ENCODE peak calls at places on chromosomes 3 and 15, in seven cellular contexts. K is heart left ventricle, E is PC-3, O is brain microvascular endothelial cell, V is mesenchymal stem cell, Z is A549, Q is astrocyte of the spinal cord. D is an unnamed sample.

GRCh38 chr3:161793194-161793825 is 296.7 kb downstream of the OTOL1 start:
- DNase-seq in E (peak), K (no peak), Q (no peak), Z (no peak), O (no peak), V (no peak), D (no peak)

GRCh38 chr3:153052096-153052460 is 109.9 kb upstream of the RAP2B start:
- DNase-seq in Q (peak), Z (peak), V (peak), O (peak), K (peak), E (peak), D (no peak)

GRCh38 chr3:127441764-127442163 is 148.8 kb downstream of the TPRA1 start:
- DNase-seq in Q (no peak), V (no peak), K (no peak), Z (no peak), O (no peak), E (no peak), D (no peak)

GRCh38 chr3:58568572-58569286 is 8.5 kb downstream of the FAM107A start:
- DNase-seq in V (peak), K (peak), E (peak), O (peak), Z (peak), Q (peak), D (no peak)

GRCh38 chr3:179895367-179895766 is 141.4 kb downstream of the PEX5L start:
- DNase-seq in O (no peak), E (no peak), V (no peak), K (no peak), Z (no peak), Q (no peak), D (no peak)

GRCh38 chr3:143536817-143537535 is 311.3 kb downstream of the SLC9A9 start:
- DNase-seq in O (peak), K (peak), Z (no peak), Q (peak), E (no peak), V (no peak), D (no peak)

GRCh38 chr3:193744048-193744821 is 151.2 kb downstream of the OPA1 start:
- DNase-seq in E (peak), O (no peak), V (peak), K (no peak), Q (no peak), Z (peak), D (no peak)

GRCh38 chr15:58477228-58477627 is 45.4 kb downstream of the LIPC start:
- DNase-seq in Z (no peak), E (no peak), V (no peak), Q (no peak), K (no peak), O (no peak), D (no peak)

GRCh38 chr3:50567386-50568182 is at the start of gene C3orf18:
- DNase-seq in Q (peak), Z (peak), K (peak), V (peak), E (peak), O (peak), D (peak)

GRCh38 chr3:39919281-39919680 is 109.9 kb downstream of the MYRIP start:
- DNase-seq in V (no peak), E (no peak), K (no peak), Z (no peak), O (no peak), Q (no peak), D (no peak)

GRCh38 chr3:116052602-116053001 is 392.7 kb downstream of the LSAMP start:
- DNase-seq in K (no peak), O (no peak), E (no peak), Q (no peak), Z (no peak), V (no peak), D (no peak)

GRCh38 chr3:100708644-100708988 is 678 bp upstream of the TFG start:
- DNase-seq in K (no peak), V (no peak), E (peak), Q (no peak), Z (no peak), O (no peak), D (no peak)

GRCh38 chr3:184241447-184242296 is 7.1 kb downstream of the ALG3 start:
- DNase-seq in E (no peak), O (no peak), Z (no peak), Q (peak), K (no peak), V (no peak), D (no peak)

GRCh38 chr15:80512729-80513670 is 108.8 kb downstream of the ARNT2 start:
- DNase-seq in O (no peak), Q (peak), Z (no peak), K (no peak), V (no peak), E (peak), D (no peak)

GRCh38 chr3:76410762-76411281 is 625.5 kb upstream of the ZNF717 start:
- DNase-seq in K (no peak), Q (no peak), Z (no peak), O (no peak), V (no peak), E (peak), D (no peak)

GRCh38 chr3:130841357-130841756 is 52.5 kb upstream of the ATP2C1 start:
- DNase-seq in V (no peak), K (no peak), O (no peak), Z (no peak), Q (no peak), E (peak), D (no peak)

GRCh38 chr15:90915808-90916440 is 12.8 kb downstream of the MAN2A2 start:
- DNase-seq in K (peak), Z (no peak), E (no peak), O (peak), Q (peak), V (peak), D (no peak)

GRCh38 chr15:60070838-60071493 is 66.9 kb downstream of the FOXB1 start:
- DNase-seq in O (peak), Q (peak), E (peak), V (peak), K (no peak), Z (no peak), D (no peak)

GRCh38 chr15:30921781-30922371 is 18.2 kb downstream of the FAN1 start:
- DNase-seq in O (no peak), Q (peak), Z (no peak), E (no peak), K (peak), V (no peak), D (no peak)

GRCh38 chr3:54150864-54151467 is 28.6 kb downstream of the CACNA2D3 start:
- DNase-seq in E (no peak), Z (no peak), Q (no peak), V (no peak), O (no peak), K (no peak), D (no peak)

GRCh38 chr3:172687501-172687900 is 23.4 kb downstream of the NCEH1 start:
- DNase-seq in E (no peak), O (no peak), Z (no peak), V (no peak), Q (peak), K (no peak), D (no peak)

GRCh38 chr3:115228266-115228665 is 81.2 kb upstream of the ZBTB20 start:
- DNase-seq in V (peak), Z (no peak), K (no peak), Q (no peak), E (no peak), O (peak), D (no peak)

GRCh38 chr15:74384566-74385441 is 17.4 kb upstream of the CYP11A1 start:
- DNase-seq in Q (peak), V (no peak), Z (no peak), E (peak), K (peak), O (no peak), D (peak)

GRCh38 chr3:106130384-106131084 is 261.7 kb upstream of the CBLB start:
- DNase-seq in Q (peak), E (peak), K (no peak), V (peak), Z (no peak), O (peak), D (no peak)

GRCh38 chr3:114464548-114464947 is 170.7 kb downstream of the TIGIT start:
- DNase-seq in Z (no peak), Q (no peak), K (no peak), V (no peak), O (no peak), E (no peak), D (no peak)

GRCh38 chr3:94099311-94099710 is 36.5 kb downstream of the NSUN3 start:
- DNase-seq in E (no peak), K (no peak), O (no peak), Z (no peak), Q (no peak), V (no peak), D (no peak)

GRCh38 chr3:1987983-1988382 is 110.7 kb upstream of the CNTN4 start:
- DNase-seq in V (no peak), O (no peak), Z (no peak), Q (no peak), E (no peak), K (no peak), D (no peak)

GRCh38 chr15:90680371-90680935 is 36.7 kb upstream of the BLM start:
- DNase-seq in Q (peak), V (peak), O (peak), E (peak), Z (no peak), K (no peak), D (no peak)

GRCh38 chr15:60017538-60018199 is 13.6 kb downstream of the FOXB1 start:
- DNase-seq in Z (no peak), O (peak), K (no peak), E (peak), Q (no peak), V (no peak), D (no peak)

GRCh38 chr3:78659386-78659987 is 1108.3 kb downstream of the ROBO1 start:
- DNase-seq in E (peak), K (no peak), O (peak), Z (no peak), V (peak), Q (peak), D (peak)

GRCh38 chr3:160949460-160949859 is 155.7 kb downstream of the B3GALNT1 start:
- DNase-seq in Z (no peak), V (no peak), K (no peak), E (no peak), Q (no peak), O (no peak), D (no peak)

DNA sequence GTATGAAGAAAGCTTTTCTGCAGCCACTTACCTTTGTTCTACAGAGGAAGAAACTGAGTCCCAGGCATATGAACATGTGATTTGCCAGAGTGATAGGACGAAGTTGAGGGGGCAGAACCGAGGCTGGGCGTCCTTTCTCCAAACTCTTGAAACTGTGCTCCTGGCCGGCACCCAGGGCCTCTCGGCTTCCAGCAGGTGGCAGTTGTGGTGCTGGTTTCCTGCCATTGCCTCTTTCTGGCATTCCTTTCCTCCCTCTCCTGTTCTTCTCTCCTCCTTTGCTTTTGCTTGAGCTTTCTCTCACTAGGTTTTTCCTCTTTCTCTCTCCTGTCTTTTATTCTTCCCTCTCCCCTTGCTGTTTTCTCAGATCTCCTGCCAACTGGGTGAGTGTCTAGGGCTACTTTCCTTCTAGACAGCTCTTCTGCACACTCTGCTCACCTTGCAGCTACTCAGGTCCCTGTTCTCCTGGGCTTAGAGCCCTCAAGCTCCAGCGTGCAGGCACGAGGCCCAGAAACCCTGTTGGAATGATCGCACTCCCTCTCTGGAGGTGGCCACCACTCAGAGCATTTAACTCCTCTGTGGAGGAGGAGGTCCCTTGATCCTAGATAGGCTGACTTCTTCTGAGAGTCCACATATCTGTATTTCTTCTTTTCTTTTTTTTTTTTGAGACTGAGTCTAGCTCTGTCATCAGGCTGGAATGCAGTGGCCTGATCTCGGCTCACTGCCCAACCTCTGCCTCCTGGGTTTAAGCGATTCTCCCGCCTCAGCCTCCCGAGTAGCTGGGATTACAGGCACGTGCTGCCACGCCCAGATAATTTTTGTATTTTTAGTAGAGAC is 26.2 kb downstream of the TRAK1 start:
- DNase-seq in Z (peak), K (no peak), O (peak), Q (peak), V (peak), E (peak), D (no peak)
- H3K4me3 ChIP-seq in Z (no peak), K (no peak), O (no peak), Q (no peak), V (peak), E (peak), D (no peak)

GRCh38 chr15:98012354-98012753 is 51.9 kb downstream of the ARRDC4 start:
- DNase-seq in V (no peak), Z (no peak), K (no peak), O (no peak), E (no peak), Q (no peak), D (no peak)
- H3K4me3 ChIP-seq in V (peak), Z (no peak), K (no peak), O (no peak), E (no peak), Q (no peak), D (no peak)

DNA sequence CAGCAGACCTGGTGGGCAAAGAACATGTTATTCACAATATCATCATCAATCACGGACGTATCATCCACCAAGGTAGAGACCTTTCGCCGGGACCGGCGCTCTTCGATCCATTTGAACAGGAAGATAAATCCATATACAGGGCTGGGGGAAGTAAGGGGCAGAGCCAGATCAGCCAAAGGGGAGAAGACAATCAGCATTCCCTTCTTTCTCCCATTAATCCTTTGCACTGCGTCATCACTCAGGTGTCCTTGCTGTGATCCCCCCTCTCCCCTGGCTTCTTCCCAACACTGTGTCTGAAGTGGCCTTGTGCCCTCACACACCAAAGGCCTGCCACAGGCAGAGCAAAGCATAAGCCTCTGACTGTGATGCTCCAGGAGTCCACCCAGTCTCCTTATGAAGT is 36.4 kb downstream of the SEMA3G start:
- DNase-seq in Z (no peak), K (peak), Q (no peak), E (no peak), V (no peak), O (no peak), D (no peak)
- H3K4me3 ChIP-seq in Z (peak), K (no peak), Q (no peak), E (peak), V (peak), O (peak), D (no peak)

GRCh38 chr3:11717768-11718581 is 74.3 kb upstream of the VGLL4 start:
- DNase-seq in K (no peak), E (peak), Z (peak), V (peak), Q (peak), O (peak), D (no peak)
- H3K4me3 ChIP-seq in K (peak), E (peak), Z (peak), V (peak), Q (peak), O (peak), D (peak)

GRCh38 chr15:78263907-78264303 is 457 bp upstream of the DNAJA4 start:
- DNase-seq in O (no peak), E (no peak), Q (no peak), V (no peak), K (no peak), Z (no peak), D (no peak)
- H3K4me3 ChIP-seq in O (peak), E (peak), Q (no peak), V (peak), K (peak), Z (no peak), D (peak)

GRCh38 chr3:13021934-13022265 is 51.3 kb downstream of the IQSEC1 start:
- DNase-seq in V (no peak), Q (no peak), K (no peak), Z (no peak), O (no peak), E (no peak), D (no peak)

GRCh38 chr3:13021141-13021933 is 51.9 kb downstream of the IQSEC1 start:
- DNase-seq in V (no peak), E (no peak), Q (no peak), K (no peak), O (no peak), Z (no peak), D (no peak)

GRCh38 chr3:13024274-13024863 is 48.9 kb downstream of the IQSEC1 start:
- DNase-seq in Q (no peak), Z (no peak), V (no peak), O (no peak), K (no peak), E (no peak), D (no peak)

GRCh38 chr3:13023251-13024055 is 49.8 kb downstream of the IQSEC1 start:
- DNase-seq in K (no peak), E (peak), O (no peak), Q (no peak), V (peak), Z (peak), D (no peak)

GRCh38 chr3:13022348-13023250 is 50.6 kb downstream of the IQSEC1 start:
- DNase-seq in K (peak), Q (peak), Z (peak), O (peak), V (peak), E (peak), D (no peak)
- H3K4me3 ChIP-seq in K (peak), Q (peak), Z (no peak), O (peak), V (peak), E (no peak), D (peak)

GRCh38 chr15:45451265-45451664 is 71.3 kb downstream of the SLC30A4 start:
- DNase-seq in E (no peak), Z (no peak), K (no peak), Q (no peak), V (no peak), O (no peak), D (no peak)
- H3K4me3 ChIP-seq in E (no peak), Z (no peak), K (no peak), Q (no peak), V (no peak), O (no peak), D (no peak)

D was measured in GM12864.